ENCODE peak calls at places on chromosomes 2 and 18, in seven cellular contexts. One of them, this sample, is unnamed.

GRCh38 chr2:85399183-85399455 is 11.0 kb downstream of the CAPG start:
- DNase-seq in NCI-H1105 treated with DMSO at 0.1 percent for 48 hours: no peak
- DNase-seq in anterior cingulate cortex: no peak
- DNase-seq in astrocyte: no peak
- DNase-seq in DMS 273 treated with DMSO at 0.1 percent for 48 hours: no peak
- DNase-seq in AG09319: no peak
- DNase-seq in SW480: no peak
- DNase-seq in this sample: no peak

GRCh38 chr2:150856596-150857281 is 369.3 kb upstream of the RND3 start:
- DNase-seq in anterior cingulate cortex: no peak
- DNase-seq in AG09319: no peak
- DNase-seq in astrocyte: no peak
- DNase-seq in SW480: no peak
- DNase-seq in DMS 273 treated with DMSO at 0.1 percent for 48 hours: no peak
- DNase-seq in NCI-H1105 treated with DMSO at 0.1 percent for 48 hours: no peak
- DNase-seq in this sample: no peak

GRCh38 chr2:218436992-218437391 is 18.1 kb downstream of the VIL1 start:
- DNase-seq in DMS 273 treated with DMSO at 0.1 percent for 48 hours: no peak
- DNase-seq in anterior cingulate cortex: no peak
- DNase-seq in NCI-H1105 treated with DMSO at 0.1 percent for 48 hours: no peak
- DNase-seq in astrocyte: no peak
- DNase-seq in AG09319: no peak
- DNase-seq in SW480: no peak
- DNase-seq in this sample: no peak

GRCh38 chr18:77191241-77191751 is 58.4 kb upstream of the GALR1 start:
- DNase-seq in SW480: no peak
- DNase-seq in astrocyte: peak; percentile 84
- DNase-seq in AG09319: no peak
- DNase-seq in NCI-H1105 treated with DMSO at 0.1 percent for 48 hours: no peak
- DNase-seq in anterior cingulate cortex: no peak
- DNase-seq in DMS 273 treated with DMSO at 0.1 percent for 48 hours: no peak
- DNase-seq in this sample: no peak

GRCh38 chr2:112151275-112151674 is 13.1 kb downstream of the FBLN7 start:
- DNase-seq in NCI-H1105 treated with DMSO at 0.1 percent for 48 hours: no peak
- DNase-seq in astrocyte: no peak
- DNase-seq in DMS 273 treated with DMSO at 0.1 percent for 48 hours: no peak
- DNase-seq in AG09319: no peak
- DNase-seq in anterior cingulate cortex: no peak
- DNase-seq in SW480: no peak
- DNase-seq in this sample: no peak

GRCh38 chr2:172242968-172243367 is 140.3 kb upstream of the DLX2 start:
- DNase-seq in astrocyte: no peak
- DNase-seq in DMS 273 treated with DMSO at 0.1 percent for 48 hours: no peak
- DNase-seq in AG09319: no peak
- DNase-seq in anterior cingulate cortex: no peak
- DNase-seq in SW480: no peak
- DNase-seq in NCI-H1105 treated with DMSO at 0.1 percent for 48 hours: no peak
- DNase-seq in this sample: no peak

GRCh38 chr2:176729706-176730569 is 460.7 kb downstream of the MTX2 start:
- DNase-seq in SW480: no peak
- DNase-seq in astrocyte: peak; percentile 40
- DNase-seq in NCI-H1105 treated with DMSO at 0.1 percent for 48 hours: peak; percentile 64
- DNase-seq in AG09319: no peak
- DNase-seq in anterior cingulate cortex: no peak
- DNase-seq in DMS 273 treated with DMSO at 0.1 percent for 48 hours: no peak
- DNase-seq in this sample: no peak

GRCh38 chr2:172790404-172790803 is 54.8 kb downstream of the RAPGEF4 start:
- DNase-seq in NCI-H1105 treated with DMSO at 0.1 percent for 48 hours: peak; percentile 6
- DNase-seq in DMS 273 treated with DMSO at 0.1 percent for 48 hours: peak; percentile 18
- DNase-seq in AG09319: no peak
- DNase-seq in astrocyte: no peak
- DNase-seq in anterior cingulate cortex: no peak
- DNase-seq in SW480: no peak
- DNase-seq in this sample: peak; percentile 51

GRCh38 chr18:51009071-51009470 is 20.9 kb upstream of the SMAD4 start:
- DNase-seq in astrocyte: peak; percentile 18
- DNase-seq in DMS 273 treated with DMSO at 0.1 percent for 48 hours: peak; percentile 44
- DNase-seq in AG09319: no peak
- DNase-seq in SW480: no peak
- DNase-seq in NCI-H1105 treated with DMSO at 0.1 percent for 48 hours: peak; percentile 49
- DNase-seq in anterior cingulate cortex: no peak
- DNase-seq in this sample: no peak

GRCh38 chr18:5556317-5556974 is 12.6 kb upstream of the EPB41L3 start:
- DNase-seq in SW480: no peak
- DNase-seq in NCI-H1105 treated with DMSO at 0.1 percent for 48 hours: no peak
- DNase-seq in AG09319: peak; percentile 40
- DNase-seq in astrocyte: peak; percentile 69
- DNase-seq in anterior cingulate cortex: no peak
- DNase-seq in DMS 273 treated with DMSO at 0.1 percent for 48 hours: no peak
- DNase-seq in this sample: no peak

GRCh38 chr2:22499082-22499844 is 885.7 kb upstream of the KLHL29 start:
- DNase-seq in NCI-H1105 treated with DMSO at 0.1 percent for 48 hours: peak; percentile 7
- DNase-seq in DMS 273 treated with DMSO at 0.1 percent for 48 hours: no peak
- DNase-seq in SW480: no peak
- DNase-seq in AG09319: no peak
- DNase-seq in astrocyte: no peak
- DNase-seq in anterior cingulate cortex: no peak
- DNase-seq in this sample: no peak

GRCh38 chr18:56983275-56983992 is 163.5 kb upstream of the BOD1L2 start:
- DNase-seq in NCI-H1105 treated with DMSO at 0.1 percent for 48 hours: no peak
- DNase-seq in AG09319: no peak
- DNase-seq in astrocyte: no peak
- DNase-seq in SW480: no peak
- DNase-seq in anterior cingulate cortex: no peak
- DNase-seq in DMS 273 treated with DMSO at 0.1 percent for 48 hours: no peak
- DNase-seq in this sample: no peak

GRCh38 chr2:25383806-25384205 is 42.1 kb upstream of the DNMT3A start:
- DNase-seq in anterior cingulate cortex: no peak
- DNase-seq in AG09319: no peak
- DNase-seq in astrocyte: no peak
- DNase-seq in DMS 273 treated with DMSO at 0.1 percent for 48 hours: no peak
- DNase-seq in SW480: no peak
- DNase-seq in NCI-H1105 treated with DMSO at 0.1 percent for 48 hours: no peak
- DNase-seq in this sample: no peak

GRCh38 chr18:5963267-5963666 is 67.9 kb upstream of the TMEM200C start:
- DNase-seq in DMS 273 treated with DMSO at 0.1 percent for 48 hours: no peak
- DNase-seq in anterior cingulate cortex: no peak
- DNase-seq in astrocyte: no peak
- DNase-seq in SW480: no peak
- DNase-seq in AG09319: no peak
- DNase-seq in NCI-H1105 treated with DMSO at 0.1 percent for 48 hours: no peak
- DNase-seq in this sample: no peak

GRCh38 chr2:119772128-119772527 is 12.4 kb downstream of the PTPN4 start:
- DNase-seq in anterior cingulate cortex: no peak
- DNase-seq in astrocyte: no peak
- DNase-seq in SW480: no peak
- DNase-seq in DMS 273 treated with DMSO at 0.1 percent for 48 hours: no peak
- DNase-seq in NCI-H1105 treated with DMSO at 0.1 percent for 48 hours: no peak
- DNase-seq in AG09319: no peak
- DNase-seq in this sample: no peak

GRCh38 chr2:48600204-48600813 is 17.3 kb upstream of the GTF2A1L start:
- DNase-seq in NCI-H1105 treated with DMSO at 0.1 percent for 48 hours: peak; percentile 31
- DNase-seq in AG09319: no peak
- DNase-seq in SW480: peak; percentile 52
- DNase-seq in DMS 273 treated with DMSO at 0.1 percent for 48 hours: no peak
- DNase-seq in astrocyte: peak; percentile 14
- DNase-seq in anterior cingulate cortex: no peak
- DNase-seq in this sample: peak; percentile 49

GRCh38 chr2:215269397-215270117 is 42.3 kb upstream of the ATIC start:
- DNase-seq in AG09319: peak; percentile 63
- DNase-seq in anterior cingulate cortex: peak; percentile 1
- DNase-seq in astrocyte: peak; percentile 59
- DNase-seq in DMS 273 treated with DMSO at 0.1 percent for 48 hours: peak; percentile 62
- DNase-seq in SW480: peak; percentile 55
- DNase-seq in NCI-H1105 treated with DMSO at 0.1 percent for 48 hours: peak; percentile 75
- DNase-seq in this sample: peak; percentile 40

GRCh38 chr18:71008257-71008656 is 719.4 kb downstream of the SOCS6 start:
- DNase-seq in NCI-H1105 treated with DMSO at 0.1 percent for 48 hours: no peak
- DNase-seq in astrocyte: no peak
- DNase-seq in AG09319: no peak
- DNase-seq in anterior cingulate cortex: no peak
- DNase-seq in SW480: no peak
- DNase-seq in DMS 273 treated with DMSO at 0.1 percent for 48 hours: no peak
- DNase-seq in this sample: no peak

GRCh38 chr18:25234740-25235345 is 117.1 kb downstream of the ZNF521 start:
- DNase-seq in SW480: no peak
- DNase-seq in anterior cingulate cortex: no peak
- DNase-seq in AG09319: no peak
- DNase-seq in NCI-H1105 treated with DMSO at 0.1 percent for 48 hours: no peak
- DNase-seq in DMS 273 treated with DMSO at 0.1 percent for 48 hours: no peak
- DNase-seq in astrocyte: no peak
- DNase-seq in this sample: no peak

GRCh38 chr18:69490072-69490471 is 89.4 kb downstream of the DOK6 start:
- DNase-seq in NCI-H1105 treated with DMSO at 0.1 percent for 48 hours: no peak
- DNase-seq in SW480: no peak
- DNase-seq in DMS 273 treated with DMSO at 0.1 percent for 48 hours: peak; percentile 8
- DNase-seq in anterior cingulate cortex: no peak
- DNase-seq in AG09319: no peak
- DNase-seq in astrocyte: no peak
- DNase-seq in this sample: no peak

GRCh38 chr2:108220942-108221541 is 18.7 kb upstream of the SULT1C3 start:
- DNase-seq in NCI-H1105 treated with DMSO at 0.1 percent for 48 hours: no peak
- DNase-seq in astrocyte: no peak
- DNase-seq in DMS 273 treated with DMSO at 0.1 percent for 48 hours: no peak
- DNase-seq in SW480: no peak
- DNase-seq in AG09319: no peak
- DNase-seq in anterior cingulate cortex: peak; percentile 34
- DNase-seq in this sample: no peak

GRCh38 chr2:135047295-135047694 is at the start of gene MAP3K19:
- DNase-seq in anterior cingulate cortex: no peak
- DNase-seq in SW480: no peak
- DNase-seq in astrocyte: no peak
- DNase-seq in DMS 273 treated with DMSO at 0.1 percent for 48 hours: no peak
- DNase-seq in NCI-H1105 treated with DMSO at 0.1 percent for 48 hours: no peak
- DNase-seq in AG09319: no peak
- DNase-seq in this sample: no peak

GRCh38 chr18:11031966-11032365 is 117.4 kb downstream of the PIEZO2 start:
- DNase-seq in NCI-H1105 treated with DMSO at 0.1 percent for 48 hours: no peak
- DNase-seq in astrocyte: no peak
- DNase-seq in DMS 273 treated with DMSO at 0.1 percent for 48 hours: no peak
- DNase-seq in AG09319: no peak
- DNase-seq in SW480: no peak
- DNase-seq in anterior cingulate cortex: no peak
- DNase-seq in this sample: no peak

GRCh38 chr18:76380791-76381405 is 114.1 kb downstream of the ZNF516 start:
- DNase-seq in SW480: no peak
- DNase-seq in DMS 273 treated with DMSO at 0.1 percent for 48 hours: no peak
- DNase-seq in astrocyte: no peak
- DNase-seq in NCI-H1105 treated with DMSO at 0.1 percent for 48 hours: no peak
- DNase-seq in AG09319: no peak
- DNase-seq in anterior cingulate cortex: no peak
- DNase-seq in this sample: no peak